ENCODE peak calls at places on chromosomes 13 and 19, in seven cellular contexts. H, J, E, T, P, D and N are unnamed samples.

GRCh38 chr19:43634877-43635560 is 4.6 kb downstream of the CADM4 start:
- DNase-seq in P (no peak), J (peak; percentile 52), T (no peak), D (no peak), E (peak; percentile 52), H (no peak), N (no peak)

GRCh38 chr13:46119883-46120614 is 15.2 kb upstream of the CPB2 start:
- DNase-seq in D (no peak), E (peak; percentile 32), P (no peak), J (no peak), T (no peak), H (no peak), N (peak; percentile 3)

GRCh38 chr13:27170221-27170520 is 1.4 kb downstream of the USP12 start:
- DNase-seq in J (no peak), H (no peak), E (no peak), P (no peak), D (no peak), T (no peak), N (no peak)

GRCh38 chr19:4057913-4058695 is 8.6 kb downstream of the ZBTB7A start:
- DNase-seq in P (peak; percentile 94), H (peak; percentile 32), J (no peak), D (peak; percentile 87), T (peak; percentile 48), E (peak; percentile 77), N (no peak)

GRCh38 chr13:73687087-73687486 is 447.1 kb downstream of the KLF12 start:
- DNase-seq in H (no peak), P (no peak), D (no peak), T (no peak), E (no peak), J (no peak), N (no peak)

GRCh38 chr19:18379803-18380747 is 5.9 kb upstream of the GDF15 start:
- DNase-seq in P (peak; percentile 96), E (peak; percentile 75), T (peak; percentile 84), H (no peak), J (no peak), D (peak; percentile 76), N (no peak)

GRCh38 chr19:33752945-33753344 is 43.7 kb upstream of the KCTD15 start:
- DNase-seq in J (no peak), E (no peak), D (no peak), P (no peak), H (no peak), T (no peak), N (no peak)

GRCh38 chr13:69857188-69857821 is 250.3 kb upstream of the ATXN8OS start:
- DNase-seq in H (no peak), P (no peak), T (no peak), E (no peak), J (peak; percentile 12), D (no peak), N (peak; percentile 47)

GRCh38 chr19:19823916-19824315 is 2.4 kb upstream of the ZNF506 start:
- DNase-seq in D (no peak), H (no peak), P (no peak), T (no peak), E (no peak), J (no peak), N (no peak)

GRCh38 chr19:33259532-33259931 is 33.9 kb upstream of the SLC7A10 start:
- DNase-seq in T (no peak), J (no peak), H (no peak), D (no peak), P (no peak), E (no peak), N (no peak)

GRCh38 chr19:579111-579841 is 6.9 kb downstream of the BSG start:
- DNase-seq in H (no peak), E (no peak), J (no peak), P (no peak), D (no peak), T (no peak), N (no peak)

GRCh38 chr13:96473463-96474157 is 383.7 kb downstream of the HS6ST3 start:
- DNase-seq in T (no peak), P (no peak), E (no peak), J (no peak), D (no peak), H (no peak), N (no peak)